ENCODE peak calls at places on chromosomes 4 and X, in nine cellular contexts. M, H, Z, A, P, U, D, E and S are unnamed samples.

GRCh38 chr4:6657242-6658203 is 17.0 kb downstream of the MRFAP1 start:
- DNase-seq in P (no peak), D (no peak), U (no peak), A (no peak), E (no peak), H (no peak), Z (no peak), M (no peak), S (no peak)

GRCh38 chr4:183503497-183504063 is 1.3 kb upstream of the ING2 start:
- DNase-seq in M (no peak), Z (no peak), H (no peak), U (no peak), D (no peak), P (no peak), E (no peak), A (no peak), S (no peak)

GRCh38 chrX:69216446-69216845 is 51.2 kb upstream of the PJA1 start:
- DNase-seq in M (no peak), U (no peak), D (no peak), Z (no peak), E (no peak), H (no peak), A (no peak), P (no peak), S (no peak)

GRCh38 chr4:122617597-122618593 is 3.0 kb downstream of the IL21 start:
- DNase-seq in E (peak), Z (no peak), M (no peak), H (no peak), A (no peak), U (no peak), D (no peak), P (peak), S (no peak)

GRCh38 chr4:37693450-37694190 is 7.4 kb upstream of the RELL1 start:
- DNase-seq in A (no peak), Z (no peak), U (peak), M (no peak), H (peak), D (no peak), E (peak), P (peak), S (peak)

GRCh38 chr4:77538574-77539157 is 67.0 kb upstream of the CXCL13 start:
- DNase-seq in D (no peak), Z (peak), P (peak), A (no peak), M (no peak), E (peak), U (peak), H (peak), S (peak)

GRCh38 chrX:70454441-70455365 is 10.1 kb downstream of the DLG3 start:
- DNase-seq in H (no peak), U (peak), E (peak), M (peak), D (peak), P (peak), Z (peak), A (peak), S (no peak)

GRCh38 chr4:140529434-140529833 is 5.5 kb downstream of the ELMOD2 start:
- DNase-seq in E (no peak), A (no peak), P (no peak), Z (peak), H (no peak), M (no peak), D (no peak), U (no peak), S (no peak)

GRCh38 chrX:136528645-136529315 is 3.2 kb upstream of the VGLL1 start:
- DNase-seq in D (no peak), Z (no peak), E (no peak), A (no peak), P (no peak), H (no peak), M (no peak), U (no peak), S (no peak)

GRCh38 chr4:130486186-130486585 is 1390.2 kb downstream of the C4orf33 start:
- DNase-seq in A (no peak), M (no peak), D (no peak), E (peak), Z (no peak), H (no peak), P (peak), U (peak), S (peak)

GRCh38 chr4:13523591-13524503 is 20.5 kb downstream of the NKX3-2 start:
- DNase-seq in H (no peak), M (no peak), P (no peak), E (no peak), U (no peak), A (no peak), D (no peak), Z (no peak), S (no peak)

GRCh38 chr4:16897991-16898827 is at the start of gene LDB2:
- DNase-seq in D (peak), E (peak), M (no peak), P (peak), H (peak), U (peak), A (peak), Z (peak), S (peak)

DNA sequence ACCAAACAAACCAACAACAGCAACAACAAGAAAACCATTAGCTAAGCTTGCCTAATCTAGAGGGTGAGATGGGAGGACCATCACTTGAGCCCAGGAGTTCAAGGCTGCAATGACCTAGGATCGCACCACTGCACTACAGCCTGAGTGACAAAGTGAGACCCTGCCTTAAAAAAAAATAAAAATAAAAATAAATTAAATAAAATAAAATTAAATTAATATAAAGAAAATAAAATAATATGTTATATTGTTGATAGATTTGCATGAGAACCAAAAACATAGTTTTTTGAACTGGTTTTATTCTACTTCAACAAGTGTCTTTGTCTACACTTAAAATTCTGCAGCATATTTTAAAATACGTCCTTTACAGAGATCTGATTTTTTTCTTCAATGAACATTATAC is 2683.1 kb downstream of the ARAP2 start:
- DNase-seq in P (no peak), Z (no peak), A (no peak), H (no peak), M (no peak), D (no peak), U (no peak), E (no peak), S (no peak)
- H3K4me3 ChIP-seq in P (no peak), Z (no peak), A (no peak), H (no peak), M (no peak), D (no peak), U (no peak), E (no peak), S (no peak)

GRCh38 chr4:112145820-112146813 is 863 bp downstream of the FAM241A start:
- DNase-seq in D (no peak), A (peak), U (peak), H (no peak), P (peak), M (no peak), E (peak), Z (peak), S (no peak)
- TF ChIP-seq CTCF in D (peak), A (peak), U (peak), H (no peak), P (no peak), M (peak), E (peak), Z (no peak), S (no peak)

DNA sequence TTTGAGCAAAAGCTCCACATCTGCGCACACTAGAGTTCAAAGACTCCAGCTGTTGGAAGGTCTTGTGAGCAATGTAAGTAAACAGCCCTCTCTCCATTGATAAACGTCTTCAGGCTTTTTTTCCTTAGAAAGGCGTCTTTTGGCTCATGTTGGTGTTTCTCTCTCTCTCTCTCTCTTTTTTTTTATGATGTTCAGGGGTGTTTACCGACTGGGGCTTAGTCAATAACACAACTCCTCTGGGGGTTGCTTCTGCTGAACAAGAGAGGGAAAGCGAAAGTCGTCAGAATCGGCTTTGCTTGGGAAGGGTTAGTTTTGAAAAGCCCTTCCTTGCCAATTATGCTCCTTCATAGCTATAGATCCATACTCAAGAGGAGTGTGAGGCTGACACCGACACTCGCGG is 53.1 kb upstream of the C1QTNF7 start:
- DNase-seq in U (peak), Z (peak), M (no peak), E (peak), A (no peak), P (peak), D (no peak), H (no peak), S (no peak)
- H3K4me3 ChIP-seq in U (peak), Z (peak), M (no peak), E (peak), A (no peak), P (no peak), D (no peak), H (peak), S (no peak)

DNA sequence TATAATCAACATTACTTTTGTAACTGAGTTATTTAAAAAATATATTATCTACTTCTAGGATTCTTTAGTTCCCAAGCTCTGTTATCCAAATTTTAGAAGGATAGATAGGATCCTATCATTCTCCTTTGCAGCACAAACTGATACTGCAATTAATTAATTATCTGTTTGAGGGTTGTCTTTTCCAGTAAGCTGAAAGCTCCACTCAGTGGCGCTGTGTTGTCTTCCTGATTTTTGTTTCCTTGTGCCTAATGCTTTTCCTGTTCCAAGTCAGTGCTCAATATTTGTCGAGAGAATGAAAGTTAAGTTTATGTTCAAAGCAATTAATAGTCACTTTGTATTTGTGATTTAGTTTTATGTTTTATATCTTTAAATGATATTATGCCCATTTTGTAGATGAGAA is 107.4 kb upstream of the ANK2 start:
- DNase-seq in M (no peak), A (no peak), H (no peak), U (no peak), P (no peak), E (no peak), D (no peak), Z (no peak), S (no peak)
- TF ChIP-seq CTCF in M (no peak), A (no peak), H (no peak), U (no peak), P (peak), E (no peak), D (no peak), Z (no peak), S (no peak)

DNA sequence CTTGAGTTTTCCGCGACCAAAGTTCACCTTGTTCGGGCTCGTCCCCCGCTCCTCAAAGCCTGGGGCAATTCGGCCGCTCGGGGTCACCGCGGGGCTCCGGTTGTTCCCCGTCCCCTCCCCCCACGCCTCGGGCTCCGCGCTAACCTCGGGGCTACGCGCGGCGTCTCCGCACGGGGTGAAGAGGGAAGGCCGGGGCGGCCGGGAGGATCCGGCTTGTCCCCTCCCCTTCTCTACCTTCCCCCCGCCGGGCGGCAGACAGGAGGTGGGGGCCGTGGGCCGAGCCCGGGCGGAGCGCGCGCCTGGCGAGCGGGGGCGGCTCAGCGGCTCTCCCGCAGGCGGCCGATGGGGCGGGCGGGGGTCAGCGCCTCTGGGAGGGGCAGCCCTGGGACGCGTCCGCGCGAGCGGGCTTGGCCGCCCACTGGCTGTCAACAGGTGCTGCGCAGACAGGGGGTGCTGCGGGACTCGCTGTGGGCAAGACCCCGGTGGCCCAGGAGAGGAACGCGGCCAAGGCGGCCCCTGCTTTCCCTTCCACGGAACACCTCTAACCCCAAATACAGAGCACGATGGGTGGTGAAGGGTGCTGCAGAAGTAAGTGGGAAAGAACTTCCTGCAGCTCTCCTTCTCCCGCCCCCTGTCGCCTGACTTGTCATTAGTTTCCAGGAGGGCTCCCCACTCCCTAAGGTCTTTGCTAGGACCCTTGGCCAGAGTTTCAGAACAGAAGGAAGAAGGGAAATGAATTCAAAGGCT is at the start of gene PDGFC:
- DNase-seq in U (peak), Z (peak), E (peak), P (peak), D (peak), M (peak), H (no peak), A (peak), S (no peak)
- H3K4me3 ChIP-seq in U (peak), Z (peak), E (peak), P (peak), D (peak), M (peak), H (peak), A (peak), S (peak)

DNA sequence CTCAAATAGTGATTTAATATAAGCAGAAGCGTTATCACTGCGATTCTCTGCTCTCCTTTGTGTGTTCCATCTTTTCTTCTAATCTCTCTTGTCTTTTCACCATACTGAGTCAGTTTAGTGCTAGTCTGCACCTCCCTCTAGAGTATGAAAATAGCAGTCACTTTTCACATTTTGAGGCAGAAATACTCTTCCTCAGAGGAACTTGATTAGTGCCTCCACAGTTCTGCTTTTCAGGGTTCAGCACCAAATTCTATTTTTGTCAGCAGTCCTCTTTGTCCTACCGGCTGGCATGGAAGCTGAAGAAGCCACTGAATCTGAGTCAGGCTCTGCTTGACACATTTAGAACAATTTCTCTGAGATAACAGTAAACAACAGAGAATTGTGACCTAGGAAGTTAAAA is 49.7 kb upstream of the ANKRD17 start:
- DNase-seq in H (no peak), E (peak), M (no peak), D (no peak), Z (peak), U (peak), A (no peak), P (peak), S (no peak)
- TF ChIP-seq CTCF in H (peak), E (peak), M (no peak), D (no peak), Z (peak), U (peak), A (no peak), P (peak), S (peak)

GRCh38 chr4:18512718-18513117 is 491.2 kb upstream of the LCORL start:
- DNase-seq in P (no peak), H (no peak), U (no peak), D (no peak), Z (no peak), A (no peak), E (no peak), M (no peak), S (no peak)

GRCh38 chr4:18508801-18509200 is 487.2 kb upstream of the LCORL start:
- DNase-seq in E (no peak), M (no peak), H (no peak), U (no peak), Z (no peak), A (no peak), D (no peak), P (no peak), S (no peak)
- H3K4me3 ChIP-seq in E (no peak), M (no peak), H (no peak), U (no peak), Z (no peak), A (no peak), D (no peak), P (no peak), S (no peak)